ENCODE peak calls at places on chromosomes 5 and 9, in seven cellular contexts. One of them, this sample, is unnamed.

GRCh38 chr9:108477538-108478006 is 378.2 kb downstream of the ACTL7B start:
- DNase-seq in activated CD4-positive, alpha-beta T cell treated with anti-CD3 and anti-CD28 coated beads, Interleukin-2, amount 50 U/mL, for 4 hours: no peak
- DNase-seq in ELR: peak
- DNase-seq in head of caudate nucleus: no peak
- DNase-seq in neural crest cell: no peak
- DNase-seq in HEK293T: no peak
- DNase-seq in H9: no peak
- DNase-seq in this sample: no peak

GRCh38 chr9:126132751-126133150 is 193.9 kb upstream of the MVB12B start:
- DNase-seq in activated CD4-positive, alpha-beta T cell treated with anti-CD3 and anti-CD28 coated beads, Interleukin-2, amount 50 U/mL, for 4 hours: no peak
- DNase-seq in ELR: no peak
- DNase-seq in head of caudate nucleus: no peak
- DNase-seq in neural crest cell: no peak
- DNase-seq in HEK293T: no peak
- DNase-seq in H9: no peak
- DNase-seq in this sample: no peak

GRCh38 chr5:139847091-139847490 is 51.5 kb downstream of the PSD2 start:
- DNase-seq in activated CD4-positive, alpha-beta T cell treated with anti-CD3 and anti-CD28 coated beads, Interleukin-2, amount 50 U/mL, for 4 hours: no peak
- DNase-seq in ELR: no peak
- DNase-seq in head of caudate nucleus: no peak
- DNase-seq in neural crest cell: no peak
- DNase-seq in HEK293T: no peak
- DNase-seq in H9: no peak
- DNase-seq in this sample: no peak

GRCh38 chr5:149549461-149550266 is 1.6 kb downstream of the CSNK1A1 start:
- DNase-seq in activated CD4-positive, alpha-beta T cell treated with anti-CD3 and anti-CD28 coated beads, Interleukin-2, amount 50 U/mL, for 4 hours: peak
- DNase-seq in ELR: peak
- DNase-seq in head of caudate nucleus: peak
- DNase-seq in neural crest cell: no peak
- DNase-seq in HEK293T: peak
- DNase-seq in H9: peak
- DNase-seq in this sample: no peak

GRCh38 chr9:3863114-3863528 is 337.3 kb upstream of the RFX3 start:
- DNase-seq in activated CD4-positive, alpha-beta T cell treated with anti-CD3 and anti-CD28 coated beads, Interleukin-2, amount 50 U/mL, for 4 hours: no peak
- DNase-seq in ELR: peak
- DNase-seq in head of caudate nucleus: no peak
- DNase-seq in neural crest cell: no peak
- DNase-seq in HEK293T: no peak
- DNase-seq in H9: no peak
- DNase-seq in this sample: no peak

GRCh38 chr9:99465231-99465891 is 243.3 kb downstream of the SEC61B start:
- DNase-seq in activated CD4-positive, alpha-beta T cell treated with anti-CD3 and anti-CD28 coated beads, Interleukin-2, amount 50 U/mL, for 4 hours: no peak
- DNase-seq in ELR: no peak
- DNase-seq in head of caudate nucleus: peak
- DNase-seq in neural crest cell: no peak
- DNase-seq in HEK293T: no peak
- DNase-seq in H9: no peak
- DNase-seq in this sample: no peak

GRCh38 chr9:138010861-138011260 is 133.3 kb downstream of the CACNA1B start:
- DNase-seq in activated CD4-positive, alpha-beta T cell treated with anti-CD3 and anti-CD28 coated beads, Interleukin-2, amount 50 U/mL, for 4 hours: no peak
- DNase-seq in ELR: no peak
- DNase-seq in head of caudate nucleus: no peak
- DNase-seq in neural crest cell: no peak
- DNase-seq in HEK293T: no peak
- DNase-seq in H9: no peak
- DNase-seq in this sample: no peak

GRCh38 chr5:142290574-142291299 is 34.1 kb downstream of the SPRY4 start:
- DNase-seq in activated CD4-positive, alpha-beta T cell treated with anti-CD3 and anti-CD28 coated beads, Interleukin-2, amount 50 U/mL, for 4 hours: no peak
- DNase-seq in ELR: no peak
- DNase-seq in head of caudate nucleus: no peak
- DNase-seq in neural crest cell: no peak
- DNase-seq in HEK293T: no peak
- DNase-seq in H9: no peak
- DNase-seq in this sample: no peak

GRCh38 chr9:114988962-114989599 is 58.7 kb upstream of the TNFSF8 start:
- DNase-seq in activated CD4-positive, alpha-beta T cell treated with anti-CD3 and anti-CD28 coated beads, Interleukin-2, amount 50 U/mL, for 4 hours: no peak
- DNase-seq in ELR: peak
- DNase-seq in head of caudate nucleus: no peak
- DNase-seq in neural crest cell: no peak
- DNase-seq in HEK293T: no peak
- DNase-seq in H9: no peak
- DNase-seq in this sample: no peak

GRCh38 chr9:80070071-80070742 is 498.4 kb downstream of the TLE4 start:
- DNase-seq in activated CD4-positive, alpha-beta T cell treated with anti-CD3 and anti-CD28 coated beads, Interleukin-2, amount 50 U/mL, for 4 hours: no peak
- DNase-seq in ELR: no peak
- DNase-seq in head of caudate nucleus: no peak
- DNase-seq in neural crest cell: no peak
- DNase-seq in HEK293T: no peak
- DNase-seq in H9: no peak
- DNase-seq in this sample: no peak

GRCh38 chr5:172770374-172770674 is 671 bp downstream of the DUSP1 start:
- DNase-seq in activated CD4-positive, alpha-beta T cell treated with anti-CD3 and anti-CD28 coated beads, Interleukin-2, amount 50 U/mL, for 4 hours: no peak
- DNase-seq in ELR: no peak
- DNase-seq in head of caudate nucleus: peak
- DNase-seq in neural crest cell: no peak
- DNase-seq in HEK293T: no peak
- DNase-seq in H9: no peak
- DNase-seq in this sample: no peak

GRCh38 chr5:132000677-132001453 is 10.6 kb downstream of the ACSL6 start:
- DNase-seq in activated CD4-positive, alpha-beta T cell treated with anti-CD3 and anti-CD28 coated beads, Interleukin-2, amount 50 U/mL, for 4 hours: peak
- DNase-seq in ELR: no peak
- DNase-seq in head of caudate nucleus: no peak
- DNase-seq in neural crest cell: no peak
- DNase-seq in HEK293T: no peak
- DNase-seq in H9: no peak
- DNase-seq in this sample: no peak

GRCh38 chr5:77400645-77401044 is 91.5 kb downstream of the WDR41 start:
- DNase-seq in activated CD4-positive, alpha-beta T cell treated with anti-CD3 and anti-CD28 coated beads, Interleukin-2, amount 50 U/mL, for 4 hours: no peak
- DNase-seq in ELR: no peak
- DNase-seq in head of caudate nucleus: no peak
- DNase-seq in neural crest cell: no peak
- DNase-seq in HEK293T: no peak
- DNase-seq in H9: no peak
- DNase-seq in this sample: no peak

GRCh38 chr5:108136493-108136892 is 245.4 kb downstream of the FBXL17 start:
- DNase-seq in activated CD4-positive, alpha-beta T cell treated with anti-CD3 and anti-CD28 coated beads, Interleukin-2, amount 50 U/mL, for 4 hours: no peak
- DNase-seq in ELR: no peak
- DNase-seq in head of caudate nucleus: no peak
- DNase-seq in neural crest cell: no peak
- DNase-seq in HEK293T: no peak
- DNase-seq in H9: no peak
- DNase-seq in this sample: no peak

GRCh38 chr5:83503662-83504061 is 32.1 kb downstream of the VCAN start:
- DNase-seq in activated CD4-positive, alpha-beta T cell treated with anti-CD3 and anti-CD28 coated beads, Interleukin-2, amount 50 U/mL, for 4 hours: no peak
- DNase-seq in ELR: no peak
- DNase-seq in head of caudate nucleus: no peak
- DNase-seq in neural crest cell: no peak
- DNase-seq in HEK293T: no peak
- DNase-seq in H9: no peak
- DNase-seq in this sample: no peak

GRCh38 chr5:81633916-81634315 is 117.0 kb downstream of the SSBP2 start:
- DNase-seq in activated CD4-positive, alpha-beta T cell treated with anti-CD3 and anti-CD28 coated beads, Interleukin-2, amount 50 U/mL, for 4 hours: no peak
- DNase-seq in ELR: no peak
- DNase-seq in head of caudate nucleus: no peak
- DNase-seq in neural crest cell: no peak
- DNase-seq in HEK293T: no peak
- DNase-seq in H9: no peak
- DNase-seq in this sample: no peak

GRCh38 chr5:167061695-167062094 is 1229.8 kb upstream of the WWC1 start:
- DNase-seq in activated CD4-positive, alpha-beta T cell treated with anti-CD3 and anti-CD28 coated beads, Interleukin-2, amount 50 U/mL, for 4 hours: no peak
- DNase-seq in ELR: no peak
- DNase-seq in head of caudate nucleus: no peak
- DNase-seq in neural crest cell: no peak
- DNase-seq in HEK293T: no peak
- DNase-seq in H9: no peak
- DNase-seq in this sample: no peak

GRCh38 chr5:98111686-98112085 is 661.8 kb upstream of the RGMB start:
- DNase-seq in activated CD4-positive, alpha-beta T cell treated with anti-CD3 and anti-CD28 coated beads, Interleukin-2, amount 50 U/mL, for 4 hours: no peak
- DNase-seq in ELR: no peak
- DNase-seq in head of caudate nucleus: no peak
- DNase-seq in neural crest cell: no peak
- DNase-seq in HEK293T: peak
- DNase-seq in H9: no peak
- DNase-seq in this sample: no peak

GRCh38 chr5:65100846-65101678 is 332.3 kb downstream of the CWC27 start:
- DNase-seq in activated CD4-positive, alpha-beta T cell treated with anti-CD3 and anti-CD28 coated beads, Interleukin-2, amount 50 U/mL, for 4 hours: no peak
- DNase-seq in ELR: peak
- DNase-seq in head of caudate nucleus: no peak
- DNase-seq in neural crest cell: peak
- DNase-seq in HEK293T: peak
- DNase-seq in H9: peak
- DNase-seq in this sample: peak

GRCh38 chr5:79235222-79235577 is 731 bp upstream of the JMY start:
- DNase-seq in activated CD4-positive, alpha-beta T cell treated with anti-CD3 and anti-CD28 coated beads, Interleukin-2, amount 50 U/mL, for 4 hours: no peak
- DNase-seq in ELR: peak
- DNase-seq in head of caudate nucleus: no peak
- DNase-seq in neural crest cell: no peak
- DNase-seq in HEK293T: no peak
- DNase-seq in H9: no peak
- DNase-seq in this sample: no peak

GRCh38 chr5:56705217-56705616 is 110.1 kb upstream of the MAP3K1 start:
- DNase-seq in activated CD4-positive, alpha-beta T cell treated with anti-CD3 and anti-CD28 coated beads, Interleukin-2, amount 50 U/mL, for 4 hours: no peak
- DNase-seq in ELR: no peak
- DNase-seq in head of caudate nucleus: no peak
- DNase-seq in neural crest cell: no peak
- DNase-seq in HEK293T: no peak
- DNase-seq in H9: no peak
- DNase-seq in this sample: no peak

GRCh38 chr9:115590016-115590415 is 472.1 kb upstream of the TNC start:
- DNase-seq in activated CD4-positive, alpha-beta T cell treated with anti-CD3 and anti-CD28 coated beads, Interleukin-2, amount 50 U/mL, for 4 hours: no peak
- DNase-seq in ELR: peak
- DNase-seq in head of caudate nucleus: no peak
- DNase-seq in neural crest cell: no peak
- DNase-seq in HEK293T: no peak
- DNase-seq in H9: no peak
- DNase-seq in this sample: no peak

GRCh38 chr9:27365977-27366376 is 69.0 kb upstream of the EQTN start:
- DNase-seq in activated CD4-positive, alpha-beta T cell treated with anti-CD3 and anti-CD28 coated beads, Interleukin-2, amount 50 U/mL, for 4 hours: no peak
- DNase-seq in ELR: no peak
- DNase-seq in head of caudate nucleus: no peak
- DNase-seq in neural crest cell: no peak
- DNase-seq in HEK293T: no peak
- DNase-seq in H9: no peak
- DNase-seq in this sample: no peak

GRCh38 chr9:118975736-118976135 is 393.5 kb downstream of the BRINP1 start:
- DNase-seq in activated CD4-positive, alpha-beta T cell treated with anti-CD3 and anti-CD28 coated beads, Interleukin-2, amount 50 U/mL, for 4 hours: no peak
- DNase-seq in ELR: no peak
- DNase-seq in head of caudate nucleus: no peak
- DNase-seq in neural crest cell: no peak
- DNase-seq in HEK293T: no peak
- DNase-seq in H9: no peak
- DNase-seq in this sample: no peak

GRCh38 chr5:158739941-158740340 is 359.8 kb downstream of the EBF1 start:
- DNase-seq in activated CD4-positive, alpha-beta T cell treated with anti-CD3 and anti-CD28 coated beads, Interleukin-2, amount 50 U/mL, for 4 hours: no peak
- DNase-seq in ELR: no peak
- DNase-seq in head of caudate nucleus: no peak
- DNase-seq in neural crest cell: no peak
- DNase-seq in HEK293T: peak
- DNase-seq in H9: no peak
- DNase-seq in this sample: peak

GRCh38 chr9:110081395-110081794 is 126.6 kb downstream of the C9orf152 start:
- DNase-seq in activated CD4-positive, alpha-beta T cell treated with anti-CD3 and anti-CD28 coated beads, Interleukin-2, amount 50 U/mL, for 4 hours: no peak
- DNase-seq in ELR: no peak
- DNase-seq in head of caudate nucleus: no peak
- DNase-seq in neural crest cell: no peak
- DNase-seq in HEK293T: no peak
- DNase-seq in H9: no peak
- DNase-seq in this sample: no peak

This sample was measured in WTC11.